ENCODE peak calls at places on chromosome 9, in seven cellular contexts. M is left ventricle myocardium inferior, S is AG04450, E is fibroblast of lung, Z is fibroblast of pulmonary artery, D is PC-3, Y is tibial artery. X is an unnamed sample.

GRCh38 chr9:94973491-94973941 is 247.0 kb downstream of the AOPEP start:
- DNase-seq in M (no peak), Y (no peak), D (no peak), Z (peak), E (peak), S (peak), X (peak)

GRCh38 chr9:124216474-124217176 is 41.1 kb upstream of the NEK6 start:
- DNase-seq in S (no peak), Z (no peak), D (no peak), Y (no peak), M (peak), E (no peak), X (no peak)

GRCh38 chr9:37963936-37964739 is 60.2 kb upstream of the SLC25A51 start:
- DNase-seq in M (no peak), S (peak), Z (peak), Y (peak), D (peak), E (peak), X (peak)

GRCh38 chr9:17116400-17116837 is 18.4 kb upstream of the CNTLN start:
- DNase-seq in D (peak), Z (peak), S (no peak), Y (no peak), E (peak), M (no peak), X (peak)

GRCh38 chr9:109780453-109781033 is 545 bp downstream of the PALM2AKAP2 start:
- DNase-seq in S (no peak), M (no peak), Y (no peak), D (peak), E (peak), Z (peak), X (peak)

GRCh38 chr9:15293084-15293483 is 13.9 kb downstream of the TTC39B start:
- DNase-seq in E (no peak), Y (no peak), M (no peak), S (no peak), D (no peak), Z (no peak), X (no peak)

GRCh38 chr9:79711874-79712273 is 140.1 kb downstream of the TLE4 start:
- DNase-seq in Z (no peak), E (no peak), Y (no peak), S (no peak), M (no peak), D (no peak), X (no peak)

GRCh38 chr9:112665347-112665746 is 52.6 kb downstream of the INIP start:
- DNase-seq in D (peak), S (peak), Y (no peak), M (no peak), E (peak), Z (peak), X (peak)

GRCh38 chr9:88007291-88007650 is 32.9 kb upstream of the CDK20 start:
- DNase-seq in D (no peak), S (no peak), Y (no peak), M (no peak), Z (no peak), E (peak), X (no peak)

GRCh38 chr9:13967011-13967410 is 346.9 kb downstream of the NFIB start:
- DNase-seq in Y (no peak), D (no peak), S (no peak), M (no peak), Z (peak), E (peak), X (no peak)

GRCh38 chr9:98789765-98790600 is 6.4 kb downstream of the ANKS6 start:
- DNase-seq in E (no peak), D (no peak), Y (no peak), S (no peak), Z (no peak), M (no peak), X (no peak)

GRCh38 chr9:19372576-19372975 is 7.5 kb downstream of the RPS6 start:
- DNase-seq in E (no peak), D (no peak), Y (no peak), Z (no peak), M (no peak), S (no peak), X (no peak)

GRCh38 chr9:38287420-38287985 is 105.0 kb upstream of the ALDH1B1 start:
- DNase-seq in E (no peak), M (no peak), Y (no peak), D (peak), S (no peak), Z (no peak), X (no peak)

GRCh38 chr9:79858509-79858908 is 286.7 kb downstream of the TLE4 start:
- DNase-seq in S (no peak), E (peak), Y (no peak), Z (peak), D (peak), M (no peak), X (peak)

GRCh38 chr9:116499986-116500871 is 186.9 kb upstream of the TRIM32 start:
- DNase-seq in E (peak), Y (no peak), Z (peak), S (peak), M (no peak), D (peak), X (peak)

GRCh38 chr9:96217756-96218693 is 84.0 kb downstream of the HSD17B3 start:
- DNase-seq in S (peak), Z (peak), D (peak), Y (peak), E (peak), M (peak), X (peak)

GRCh38 chr9:109086221-109086620 is 33.5 kb downstream of the TMEM245 start:
- DNase-seq in S (no peak), M (no peak), D (peak), E (peak), Z (peak), Y (no peak), X (no peak)

GRCh38 chr9:6034954-6035353 is 19.5 kb upstream of the RANBP6 start:
- DNase-seq in E (no peak), M (no peak), Y (no peak), Z (no peak), S (no peak), D (peak), X (peak)

GRCh38 chr9:95511232-95511951 is 5.4 kb downstream of the PTCH1 start:
- DNase-seq in M (no peak), E (peak), D (peak), S (no peak), Y (peak), Z (peak), X (peak)

GRCh38 chr9:133114451-133114885 is 6.6 kb downstream of the RALGDS start:
- DNase-seq in M (peak), Y (peak), D (no peak), Z (no peak), E (peak), S (no peak), X (no peak)

GRCh38 chr9:133117271-133118178 is 3.5 kb downstream of the RALGDS start:
- DNase-seq in S (no peak), E (peak), D (no peak), M (peak), Y (peak), Z (no peak), X (no peak)

GRCh38 chr9:133116346-133117231 is 4.5 kb downstream of the RALGDS start:
- DNase-seq in M (peak), Y (no peak), E (no peak), D (no peak), Z (no peak), S (no peak), X (no peak)

GRCh38 chr9:133114886-133115603 is 6.0 kb downstream of the RALGDS start:
- DNase-seq in M (peak), S (no peak), Y (peak), E (no peak), D (no peak), Z (no peak), X (no peak)

GRCh38 chr9:133115604-133116345 is 5.3 kb downstream of the RALGDS start:
- DNase-seq in S (no peak), D (no peak), Y (no peak), E (peak), Z (no peak), M (peak), X (no peak)
- H3K4me3 ChIP-seq in S (no peak), D (no peak), Y (no peak), E (no peak), Z (no peak), M (peak), X (no peak)

GRCh38 chr9:133103183-133103986 is 17.7 kb downstream of the RALGDS start:
- DNase-seq in Y (peak), Z (peak), S (no peak), D (peak), E (peak), M (peak), X (peak)
- TF ChIP-seq CTCF in Y (peak), Z (peak), S (peak), D (peak), E (peak), M (peak), X (peak)

GRCh38 chr9:133738039-133738805 is at the start of gene SARDH:
- DNase-seq in Y (no peak), D (peak), E (peak), S (no peak), Z (peak), M (peak), X (peak)
- H3K4me3 ChIP-seq in Y (peak), D (peak), E (no peak), S (peak), Z (peak), M (peak), X (peak)

GRCh38 chr9:85505612-85506011 is 236.1 kb downstream of the AGTPBP1 start:
- DNase-seq in Z (no peak), E (no peak), Y (no peak), D (no peak), S (no peak), M (no peak), X (no peak)

GRCh38 chr9:85501474-85501873 is 240.3 kb downstream of the AGTPBP1 start:
- DNase-seq in E (no peak), M (no peak), Y (no peak), Z (no peak), D (no peak), S (no peak), X (no peak)

GRCh38 chr9:85508616-85509015 is 233.1 kb downstream of the AGTPBP1 start:
- DNase-seq in Y (no peak), M (no peak), E (no peak), D (no peak), S (no peak), Z (peak), X (no peak)

GRCh38 chr9:85502815-85503643 is 238.7 kb downstream of the AGTPBP1 start:
- DNase-seq in Z (no peak), S (no peak), D (no peak), E (peak), M (no peak), Y (no peak), X (no peak)
- TF ChIP-seq CTCF in Z (no peak), S (no peak), D (no peak), E (no peak), M (no peak), Y (no peak), X (no peak)

DNA sequence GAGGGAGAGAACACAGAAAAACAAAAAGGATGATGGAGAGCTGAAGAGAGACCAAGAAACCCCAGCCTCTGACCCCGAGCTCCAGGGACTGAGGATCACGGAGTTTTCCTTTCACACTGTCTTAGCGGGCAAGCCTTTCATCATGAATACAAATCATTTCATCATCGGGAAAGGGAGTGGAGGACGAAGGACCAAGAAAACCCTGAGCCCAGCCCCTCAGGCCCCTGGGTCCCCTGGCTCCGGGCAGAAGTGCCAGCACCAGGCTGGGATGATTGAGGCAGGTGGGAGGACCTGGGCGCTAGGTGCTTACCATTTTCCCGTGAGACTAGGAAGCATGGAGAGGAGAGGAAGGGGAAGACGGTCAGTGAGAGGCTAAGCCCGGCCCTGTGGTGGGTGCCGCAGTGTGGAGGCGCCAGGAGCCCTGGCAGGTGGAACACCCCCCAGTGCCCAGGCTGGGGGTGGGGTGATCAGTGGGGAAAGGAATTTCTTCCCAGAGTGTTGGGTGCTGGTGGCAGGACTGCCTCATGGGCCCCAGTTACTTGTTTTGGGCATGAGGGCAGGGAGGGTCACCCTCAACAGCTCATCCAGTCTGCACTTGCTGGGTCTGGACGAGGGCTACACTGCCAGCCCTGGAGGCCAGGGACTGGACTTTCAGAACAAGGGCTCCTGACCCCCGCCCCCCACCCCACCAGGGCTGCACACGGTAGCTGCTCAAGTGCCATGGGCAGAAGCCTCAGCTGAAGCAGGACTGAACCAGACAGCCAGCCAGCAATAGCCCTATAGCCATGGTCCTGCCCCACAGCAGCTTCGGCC is 49.0 kb upstream of the SARDH start:
- DNase-seq in S (no peak), Z (no peak), D (no peak), Y (no peak), M (no peak), E (no peak), X (no peak)
- H3K4me3 ChIP-seq in S (no peak), Z (no peak), D (no peak), Y (no peak), M (no peak), E (no peak), X (no peak)

DNA sequence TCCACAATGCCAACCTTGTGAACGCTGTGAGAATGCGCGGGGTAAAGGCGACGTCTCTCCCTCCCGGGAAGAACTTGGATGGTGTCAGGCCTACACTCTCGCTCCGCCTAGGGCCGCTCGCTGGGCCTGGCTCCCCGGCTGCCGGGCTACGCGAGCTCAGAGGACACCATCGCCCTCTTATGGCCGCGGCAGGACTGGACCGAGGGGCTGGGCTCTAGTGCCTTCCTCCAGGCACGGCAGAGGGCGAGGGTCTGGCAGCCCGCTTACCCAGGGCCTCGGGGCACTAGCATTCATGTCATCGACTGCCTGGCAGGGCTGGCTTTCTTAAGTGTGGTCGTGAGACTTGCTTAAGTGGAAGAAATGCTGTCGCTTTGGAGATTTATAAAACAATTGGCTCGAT is 1.2 kb upstream of the EXOSC2 start:
- DNase-seq in M (no peak), D (no peak), Z (no peak), E (peak), Y (no peak), S (no peak), X (peak)
- TF ChIP-seq CTCF in M (peak), D (no peak), Z (no peak), E (no peak), Y (no peak), S (peak), X (peak)

X was measured in cardiac fibroblast.